ENCODE peak calls at places on chromosomes 13 and 19, in four cellular contexts. Y is transverse colon, I is GM23338, P is endothelial cell of umbilical vein. O is an unnamed sample.

GRCh38 chr19:14507704-14508246 is 10.4 kb downstream of the DNAJB1 start:
- DNase-seq in P (peak), I (no peak), Y (no peak), O (no peak)

GRCh38 chr19:10290876-10291553 is 1.3 kb downstream of the ICAM5 start:
- DNase-seq in Y (peak), I (peak), P (no peak), O (peak)

GRCh38 chr19:39544201-39544903 is 4.4 kb upstream of the EID2 start:
- DNase-seq in Y (no peak), P (no peak), I (no peak), O (no peak)

GRCh38 chr13:99800004-99800403 is 171.6 kb downstream of the ZIC5 start:
- DNase-seq in Y (no peak), P (no peak), I (peak), O (no peak)

GRCh38 chr13:59514316-59514715 is 649.4 kb downstream of the DIAPH3 start:
- DNase-seq in P (no peak), Y (no peak), I (no peak), O (no peak)

GRCh38 chr13:110521946-110522345 is 39.6 kb downstream of the RAB20 start:
- DNase-seq in P (no peak), I (no peak), Y (no peak), O (no peak)

GRCh38 chr13:29853131-29853530 is 2.7 kb upstream of the UBL3 start:
- DNase-seq in I (no peak), P (no peak), Y (no peak), O (no peak)

GRCh38 chr13:70171151-70171550 is 62.9 kb upstream of the KLHL1 start:
- DNase-seq in P (no peak), Y (peak), I (no peak), O (no peak)

GRCh38 chr13:108915634-108916497 is 286.5 kb downstream of the MYO16 start:
- DNase-seq in P (peak), I (peak), Y (peak), O (peak)

GRCh38 chr13:44470623-44471562 is 97.3 kb downstream of the SERP2 start:
- DNase-seq in Y (no peak), I (peak), P (peak), O (no peak)

GRCh38 chr19:32606289-32606688 is 25.3 kb downstream of the PDCD5 start:
- DNase-seq in P (no peak), I (no peak), Y (no peak), O (no peak)

GRCh38 chr13:33999830-34000605 is 182.1 kb downstream of the RFC3 start:
- DNase-seq in I (no peak), Y (no peak), P (no peak), O (no peak)

GRCh38 chr13:24032252-24032651 is 128.3 kb upstream of the SPATA13 start:
- DNase-seq in Y (no peak), P (no peak), I (no peak), O (no peak)

GRCh38 chr19:54029930-54030490 is 33.7 kb downstream of the VSTM1 start:
- DNase-seq in Y (peak), I (peak), P (peak), O (peak)

GRCh38 chr19:58252102-58252685 is 23.5 kb downstream of the ZNF544 start:
- DNase-seq in P (no peak), I (peak), Y (no peak), O (no peak)

GRCh38 chr19:12052571-12053169 is at the start of gene ZNF878:
- DNase-seq in Y (peak), P (peak), I (peak), O (peak)
- TF ChIP-seq POLR2AphosphoS5 in Y (peak), P (peak), I (peak), O (peak)

DNA sequence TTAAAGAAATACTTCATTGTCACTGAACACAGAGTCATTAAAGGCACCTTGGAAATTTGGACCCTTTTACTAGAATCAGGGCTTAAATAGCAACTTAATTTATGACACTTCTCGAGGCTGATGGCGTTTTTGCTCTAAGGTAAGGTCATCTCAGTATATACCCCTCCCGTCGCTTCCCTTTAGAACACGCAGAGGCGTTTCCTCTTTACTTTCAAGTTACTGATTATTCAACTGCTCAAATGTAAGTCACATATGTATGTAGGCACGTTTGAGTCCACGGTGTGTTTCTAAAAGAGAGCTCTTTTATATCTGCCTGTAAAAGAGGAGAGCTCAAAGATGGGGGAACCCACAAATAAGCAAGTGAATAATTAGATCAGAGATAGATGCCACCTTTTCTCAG is 181.5 kb downstream of the TSHZ3 start:
- DNase-seq in Y (no peak), P (no peak), I (no peak), O (no peak)
- H3K4me3 ChIP-seq in Y (no peak), P (no peak), I (no peak), O (no peak)

GRCh38 chr13:100986571-100986970 is 312.0 kb upstream of the TMTC4 start:
- DNase-seq in Y (no peak), P (no peak), I (no peak), O (no peak)

GRCh38 chr13:100987993-100988392 is 313.4 kb upstream of the TMTC4 start:
- DNase-seq in I (peak), P (peak), Y (no peak), O (no peak)

GRCh38 chr13:100984349-100984748 is 309.8 kb upstream of the TMTC4 start:
- DNase-seq in P (no peak), I (no peak), Y (no peak), O (no peak)

DNA sequence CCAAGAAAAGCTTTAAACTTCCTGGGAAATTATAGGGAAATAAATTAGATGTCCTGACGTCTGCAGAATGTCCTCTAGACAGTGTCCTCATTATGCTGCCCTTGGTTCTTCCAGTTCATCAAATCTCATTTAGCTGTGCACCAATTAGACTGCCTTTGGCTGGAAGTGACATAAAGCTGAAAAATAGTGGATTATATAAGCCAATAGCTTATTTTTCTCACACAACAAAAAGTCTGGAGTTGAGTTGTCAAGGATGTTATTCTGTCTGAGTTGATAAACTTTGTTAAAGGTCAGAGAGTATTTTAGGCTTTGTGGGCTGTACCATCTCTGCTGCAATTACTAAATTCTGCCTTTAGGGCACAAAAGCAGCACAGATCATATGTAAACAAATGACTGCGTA is 314.8 kb upstream of the TMTC4 start:
- DNase-seq in I (no peak), P (no peak), Y (no peak), O (no peak)
- TF ChIP-seq POLR2AphosphoS5 in I (no peak), P (no peak), Y (no peak), O (no peak)

DNA sequence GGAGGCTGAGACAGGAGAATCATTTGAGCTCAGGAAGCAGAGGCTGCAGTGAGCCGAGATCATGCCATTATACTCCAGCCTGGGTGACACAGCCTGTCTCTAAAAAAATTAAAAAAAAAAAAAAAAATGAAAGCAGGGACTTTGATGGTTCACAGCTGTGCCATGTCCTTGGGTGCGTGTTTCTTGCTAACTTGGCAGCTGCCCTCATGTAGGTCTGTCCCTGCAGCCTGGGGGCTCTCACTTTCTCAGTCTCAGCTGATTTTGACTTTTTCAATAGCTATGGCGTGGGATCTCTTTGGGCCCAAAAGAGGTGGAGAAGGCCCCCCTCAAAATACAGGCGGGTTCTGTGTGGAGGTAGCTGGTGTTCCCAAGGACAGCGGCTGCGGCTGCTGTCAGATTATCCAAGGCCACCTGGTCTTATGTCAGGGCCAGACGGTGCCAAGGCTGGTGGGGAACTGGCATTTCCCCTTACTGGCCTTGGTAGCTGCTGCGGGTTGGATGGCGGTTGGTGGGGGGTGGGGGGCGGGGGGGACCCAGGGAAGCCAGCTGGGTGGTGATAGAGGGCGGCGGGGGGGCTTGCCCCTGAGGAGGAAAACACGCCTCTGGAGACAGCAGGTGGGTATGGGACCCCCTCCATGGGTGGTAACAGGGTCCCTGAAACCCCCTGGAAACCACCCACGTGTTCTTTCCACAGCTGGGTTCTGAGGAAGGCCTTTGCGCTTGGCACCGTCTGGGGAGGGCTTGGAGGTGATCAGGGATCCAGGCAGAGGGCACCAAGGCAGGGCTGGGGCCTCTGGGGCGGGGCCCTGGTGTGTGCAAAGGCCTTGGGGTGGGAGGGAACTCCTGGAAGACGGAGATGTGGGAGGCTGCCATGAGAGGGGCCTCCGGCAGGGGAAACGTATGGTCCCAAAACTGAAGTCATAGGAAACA is 4.2 kb downstream of the TIMM13 start:
- DNase-seq in Y (no peak), P (no peak), I (no peak), O (no peak)
- H3K4me3 ChIP-seq in Y (no peak), P (no peak), I (no peak), O (no peak)

DNA sequence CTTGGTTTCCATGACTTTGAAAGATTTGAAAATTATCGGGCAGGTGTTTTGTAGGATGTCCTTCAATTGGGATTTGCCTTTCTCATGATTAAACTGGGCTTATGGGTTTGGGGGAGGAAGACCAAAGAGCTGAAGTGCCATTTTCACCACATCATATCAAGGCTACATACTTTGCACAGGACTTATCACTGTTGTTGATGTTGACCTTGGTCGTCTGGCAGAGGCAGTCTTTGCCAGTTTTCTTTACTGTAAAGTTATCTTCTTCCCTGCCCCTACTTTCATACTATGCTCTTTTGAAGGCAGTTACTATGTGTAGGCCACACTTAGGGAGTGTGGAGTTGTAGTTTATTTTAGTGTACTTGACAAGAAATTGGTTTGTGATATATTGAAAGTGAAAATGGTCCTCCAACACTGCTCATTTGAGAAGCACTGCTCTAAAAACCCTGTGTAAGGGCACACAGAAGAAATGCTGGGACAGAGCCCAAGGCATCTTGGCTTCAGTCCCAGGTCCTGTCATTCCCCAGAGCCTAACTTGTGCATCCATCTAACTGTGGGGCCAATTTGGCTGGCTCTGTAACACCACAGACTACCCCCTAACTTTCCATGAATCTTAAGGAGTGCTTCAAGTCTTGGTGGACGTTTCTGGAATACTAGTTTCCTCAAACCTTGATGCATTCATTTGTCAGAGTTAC is 384.9 kb downstream of the KCNRG start:
- DNase-seq in P (peak), I (no peak), Y (no peak), O (no peak)
- TF ChIP-seq POLR2AphosphoS5 in P (no peak), I (no peak), Y (no peak), O (no peak)

GRCh38 chr19:36635342-36635741 is 30.2 kb downstream of the ZNF382 start:
- DNase-seq in I (no peak), Y (no peak), P (no peak), O (no peak)

DNA sequence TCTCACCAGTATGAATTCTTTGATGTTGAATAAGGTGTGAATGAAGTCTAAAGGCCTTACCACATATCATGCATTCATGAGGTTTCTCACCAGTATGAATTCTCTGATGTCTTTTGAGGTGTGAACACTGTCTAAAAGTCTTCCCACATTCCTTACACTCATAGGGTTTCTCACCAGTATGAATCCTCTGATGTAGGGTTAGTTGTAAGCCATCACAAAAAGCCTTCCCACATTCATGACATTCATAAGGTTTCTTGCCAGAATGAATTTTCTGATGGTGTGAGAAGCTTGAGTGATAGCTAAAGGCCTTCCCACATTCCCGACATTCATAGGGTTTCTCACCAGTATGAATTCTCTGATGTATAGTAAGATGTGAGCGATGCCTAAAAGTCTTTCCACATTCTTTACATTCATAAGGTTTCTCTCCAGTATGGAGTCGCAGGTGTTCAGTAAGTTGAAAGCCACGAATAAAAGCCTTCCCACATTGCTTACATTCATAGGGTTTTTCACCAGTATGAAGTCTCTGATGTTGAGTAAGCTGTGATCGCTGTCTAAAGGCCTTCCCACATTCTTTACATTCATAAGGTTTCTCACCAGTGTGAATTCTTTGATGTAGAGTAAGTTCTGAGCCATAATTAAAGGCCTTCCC is 27.7 kb downstream of the ZNF461 start:
- DNase-seq in P (peak), I (peak), Y (no peak), O (no peak)
- H3K4me3 ChIP-seq in P (no peak), I (no peak), Y (no peak), O (no peak)

DNA sequence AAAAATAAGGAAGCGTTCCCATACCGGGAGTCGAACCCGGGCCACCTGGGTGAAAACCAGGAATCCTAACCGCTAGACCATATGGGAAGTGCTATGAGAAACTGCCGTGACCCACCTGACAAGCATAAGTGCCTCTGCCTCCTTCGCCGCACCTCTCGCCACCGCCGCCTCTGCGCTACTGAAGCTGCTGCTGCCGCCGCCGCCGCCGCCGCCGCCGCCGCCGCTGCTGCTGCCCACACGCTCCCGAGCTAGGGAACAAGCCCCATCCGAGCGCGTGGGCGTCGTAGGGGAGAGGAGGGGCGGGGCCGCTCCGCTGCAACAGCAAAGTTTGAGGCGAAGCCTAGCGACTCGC is 610 bp upstream of the WBP4 start:
- DNase-seq in P (peak), I (peak), Y (peak), O (peak)
- TF ChIP-seq POLR2AphosphoS5 in P (no peak), I (no peak), Y (no peak), O (no peak)